ENCODE peak calls at places on chromosomes 6 and 20, in six cellular contexts. X is right lobe of liver, W is fibroblast of villous mesenchyme, C is spleen, A is SK-N-SH, L is progenitor cell of endocrine pancreas. I is an unnamed sample.

GRCh38 chr6:83615025-83615999 is 93.6 kb downstream of the SNAP91 start:
- DNase-seq in W (peak), A (peak), C (peak), L (no peak), X (no peak), I (no peak)

GRCh38 chr6:30626484-30627366 is at the start of gene ATAT1:
- DNase-seq in A (peak), C (peak), X (peak), W (peak), L (peak), I (peak)

GRCh38 chr20:5127204-5127858 is 523 bp downstream of the CDS2 start:
- DNase-seq in X (peak), L (no peak), W (peak), A (peak), C (peak), I (no peak)

GRCh38 chr6:127458817-127459216 is 372 bp downstream of the KIAA0408 start:
- DNase-seq in L (no peak), A (no peak), W (peak), X (peak), C (no peak), I (no peak)

GRCh38 chr20:17852323-17852722 is 116.3 kb downstream of the SNX5 start:
- DNase-seq in A (no peak), W (peak), X (no peak), L (no peak), C (no peak), I (no peak)

GRCh38 chr20:25007491-25008305 is 15.1 kb upstream of the APMAP start:
- DNase-seq in X (no peak), C (peak), A (no peak), W (no peak), L (no peak), I (no peak)

GRCh38 chr20:25336561-25337422 is 53.8 kb downstream of the ABHD12 start:
- DNase-seq in C (no peak), X (no peak), A (no peak), W (peak), L (no peak), I (no peak)

GRCh38 chr6:143328885-143329284 is 121.6 kb downstream of the ADAT2 start:
- DNase-seq in C (no peak), X (no peak), A (no peak), W (peak), L (no peak), I (no peak)

GRCh38 chr20:34316191-34316814 is 13.1 kb upstream of the AHCY start:
- DNase-seq in W (peak), X (no peak), C (no peak), A (no peak), L (no peak), I (no peak)

GRCh38 chr6:42981866-42982265 is 2.5 kb upstream of the PPP2R5D start:
- DNase-seq in L (no peak), C (no peak), W (no peak), X (no peak), A (no peak), I (no peak)

GRCh38 chr6:136425793-136426192 is 124.4 kb downstream of the MAP7 start:
- DNase-seq in A (no peak), L (no peak), X (no peak), W (no peak), C (no peak), I (no peak)

GRCh38 chr6:169221264-169221663 is 32.4 kb downstream of the THBS2 start:
- DNase-seq in W (no peak), C (no peak), X (no peak), L (no peak), A (peak), I (no peak)

GRCh38 chr6:176766-177165 is 115.5 kb upstream of the DUSP22 start:
- DNase-seq in X (no peak), L (no peak), W (no peak), C (no peak), A (no peak), I (no peak)

GRCh38 chr6:7684843-7685242 is 41.1 kb upstream of the BMP6 start:
- DNase-seq in W (no peak), L (no peak), C (no peak), A (no peak), X (no peak), I (no peak)

GRCh38 chr6:142551145-142551811 is 249.5 kb downstream of the ADGRG6 start:
- DNase-seq in A (no peak), W (no peak), L (no peak), X (no peak), C (no peak), I (no peak)

GRCh38 chr6:121856296-121856695 is 420.9 kb downstream of the GJA1 start:
- DNase-seq in L (no peak), A (no peak), X (no peak), C (no peak), W (peak), I (no peak)

GRCh38 chr20:32524871-32525501 is 60.1 kb downstream of the NOL4L start:
- DNase-seq in X (peak), A (peak), L (no peak), C (peak), W (no peak), I (peak)

GRCh38 chr20:33299111-33299603 is 16.1 kb downstream of the BPIFB1 start:
- DNase-seq in C (peak), X (peak), W (peak), A (peak), L (peak), I (no peak)

GRCh38 chr20:61739086-61739831 is 326.4 kb downstream of the TAF4 start:
- DNase-seq in A (no peak), C (peak), X (no peak), L (no peak), W (no peak), I (peak)

GRCh38 chr20:41095110-41095969 is 42.0 kb upstream of the PLCG1 start:
- DNase-seq in W (peak), A (peak), L (no peak), C (peak), X (peak), I (no peak)

GRCh38 chr20:30506100-30506499 is 751.4 kb upstream of the DEFB115 start:
- DNase-seq in C (no peak), X (no peak), L (no peak), A (no peak), W (no peak), I (no peak)

GRCh38 chr6:107870379-107870778 is 46.3 kb upstream of the SCML4 start:
- DNase-seq in X (no peak), L (no peak), W (peak), A (no peak), C (no peak), I (no peak)

GRCh38 chr6:7974932-7975763 is 64.6 kb upstream of the TXNDC5 start:
- DNase-seq in C (peak), X (peak), W (peak), L (no peak), A (peak), I (no peak)

GRCh38 chr6:40894962-40895799 is 143.8 kb downstream of the UNC5CL start:
- DNase-seq in C (no peak), X (peak), W (peak), L (peak), A (peak), I (no peak)

GRCh38 chr6:33621396-33622388 is 570 bp downstream of the ITPR3 start:
- DNase-seq in A (no peak), W (no peak), X (no peak), L (no peak), C (peak), I (no peak)

GRCh38 chr20:31551581-31552081 is 37.4 kb downstream of the HM13 start:
- DNase-seq in C (no peak), W (no peak), X (no peak), L (no peak), A (no peak), I (no peak)

GRCh38 chr6:23559587-23560343 is 566.2 kb upstream of the NRSN1 start:
- DNase-seq in L (no peak), A (no peak), C (no peak), W (no peak), X (peak), I (no peak)

GRCh38 chr6:14231071-14231483 is 113.5 kb downstream of the CD83 start:
- DNase-seq in C (no peak), L (no peak), X (no peak), A (no peak), W (no peak), I (no peak)

GRCh38 chr6:137964876-137965275 is 97.8 kb downstream of the TNFAIP3 start:
- DNase-seq in C (no peak), W (no peak), L (no peak), A (no peak), X (no peak), I (no peak)

GRCh38 chr20:31906001-31906400 is 35.6 kb downstream of the TTLL9 start:
- DNase-seq in A (no peak), X (no peak), L (no peak), C (no peak), W (no peak), I (no peak)

GRCh38 chr6:44188819-44189218 is 27.9 kb upstream of the MYMX start:
- DNase-seq in C (no peak), L (no peak), W (no peak), A (no peak), X (no peak), I (no peak)

GRCh38 chr6:159359581-159360264 is 190.5 kb downstream of the FNDC1 start:
- DNase-seq in X (no peak), A (no peak), W (no peak), C (no peak), L (no peak), I (no peak)

GRCh38 chr6:3755637-3756515 is 4.4 kb upstream of the PXDC1 start:
- DNase-seq in L (no peak), A (no peak), X (no peak), W (no peak), C (no peak), I (no peak)

GRCh38 chr6:144151010-144151727 is 852 bp downstream of the STX11 start:
- DNase-seq in L (no peak), C (peak), A (no peak), X (peak), W (peak), I (no peak)

GRCh38 chr6:130303436-130303835 is 62.4 kb upstream of the TMEM200A start:
- DNase-seq in L (no peak), A (no peak), X (no peak), C (no peak), W (peak), I (no peak)

GRCh38 chr6:137666202-137666774 is 172.1 kb upstream of the OLIG3 start:
- DNase-seq in L (no peak), A (no peak), W (no peak), X (no peak), C (no peak), I (no peak)

GRCh38 chr6:160167547-160168391 is 46.2 kb downstream of the SLC22A1 start:
- DNase-seq in W (no peak), L (no peak), C (no peak), X (no peak), A (no peak), I (no peak)

GRCh38 chr6:31901415-31901952 is 402 bp downstream of the ZBTB12 start:
- DNase-seq in C (peak), W (peak), X (peak), L (peak), A (peak), I (peak)

GRCh38 chr20:36792422-36792821 is 18.9 kb upstream of the DSN1 start:
- DNase-seq in L (no peak), C (no peak), W (peak), A (peak), X (no peak), I (no peak)
- TF ChIP-seq CTCF in L (peak), C (no peak), W (peak), A (peak), X (no peak), I (peak)

DNA sequence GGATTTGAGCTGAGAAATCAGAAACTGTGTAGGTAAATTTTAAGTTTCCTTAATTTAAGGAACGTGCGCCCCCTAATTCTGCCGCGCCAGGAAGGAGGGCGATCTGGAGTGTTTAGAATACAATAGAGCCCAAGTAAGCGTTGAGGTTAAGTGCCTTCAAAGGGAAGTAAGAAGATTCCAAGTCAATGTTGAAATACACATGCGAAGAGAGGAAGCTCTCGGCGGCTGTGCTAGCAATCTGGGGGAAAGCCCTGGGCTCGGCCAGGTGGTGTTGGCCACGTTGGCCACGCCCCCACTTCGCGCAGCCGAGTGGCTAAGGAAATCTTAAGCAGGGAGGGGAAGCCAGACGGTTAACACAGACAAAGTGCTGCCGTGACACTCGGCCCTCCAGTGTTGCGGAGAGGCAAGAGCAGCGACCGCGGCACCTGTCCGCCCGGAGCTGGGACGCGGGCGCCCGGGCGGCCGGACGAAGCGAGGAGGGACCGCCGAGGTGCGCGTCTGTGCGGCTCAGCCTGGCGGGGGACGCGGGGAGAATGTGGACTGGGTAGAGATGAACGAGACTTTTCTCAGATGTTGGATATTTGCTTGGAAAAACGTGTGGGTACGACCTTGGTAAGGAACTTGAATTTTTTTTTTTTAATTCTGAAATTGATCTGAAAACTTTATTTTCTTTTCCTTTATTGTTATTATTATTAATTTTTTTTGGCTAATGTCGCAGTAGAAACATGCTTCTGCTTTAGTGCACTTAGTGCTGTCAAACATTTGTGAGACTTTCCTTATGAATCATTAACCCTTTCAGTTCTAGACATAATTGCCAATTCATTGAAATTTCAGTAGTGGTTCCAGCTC is at the start of gene PRDM1:
- DNase-seq in W (peak), X (peak), C (peak), A (peak), L (peak), I (no peak)
- TF ChIP-seq CTCF in W (peak), X (peak), C (no peak), A (peak), L (peak), I (peak)

DNA sequence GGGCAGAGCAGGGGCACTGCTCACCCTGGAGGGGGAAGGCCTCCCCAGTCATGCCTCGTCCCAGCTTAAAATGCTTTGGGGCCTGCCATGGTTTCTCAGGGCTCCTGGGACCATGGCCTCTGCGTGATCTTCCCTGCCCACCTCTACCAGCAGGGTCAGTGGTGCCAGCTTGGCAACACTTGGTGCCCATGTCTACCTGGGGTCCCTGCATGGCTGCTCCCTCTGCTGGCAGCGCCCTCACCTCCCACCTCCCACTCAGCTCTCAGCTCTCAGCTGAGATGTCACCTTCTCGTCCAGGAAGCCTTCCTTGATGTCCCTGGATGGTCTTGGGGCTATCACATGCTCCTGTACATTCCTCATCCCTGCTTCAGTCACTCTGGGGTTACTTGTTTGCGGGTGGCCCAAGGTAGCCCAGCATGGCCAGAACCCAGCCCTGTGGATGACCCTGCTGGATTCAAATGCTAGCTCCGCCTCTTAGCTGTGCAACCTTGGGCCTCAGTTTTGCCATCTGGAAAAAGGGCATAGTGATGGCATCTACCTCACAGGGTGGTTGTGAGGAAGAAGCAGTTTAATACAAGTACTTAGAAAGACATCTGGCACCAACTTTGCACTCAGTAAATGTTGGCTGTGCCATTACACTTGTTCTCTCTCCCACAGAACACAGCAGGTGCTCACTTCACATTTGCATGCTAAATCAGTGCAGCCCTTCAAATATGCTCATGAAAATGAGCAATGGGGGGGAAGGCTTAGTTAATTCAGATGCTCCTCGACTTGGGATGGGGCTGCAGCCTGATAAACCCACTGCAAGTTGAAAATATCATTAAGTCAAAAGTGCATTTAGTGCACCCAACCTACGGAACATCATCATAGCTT is 53.5 kb upstream of the PTPN1 start:
- DNase-seq in A (peak), L (no peak), W (no peak), X (no peak), C (no peak), I (no peak)
- TF ChIP-seq CTCF in A (peak), L (peak), W (peak), X (peak), C (no peak), I (peak)

GRCh38 chr6:25026723-25027122 is 91.0 kb upstream of the RIPOR2 start:
- DNase-seq in C (no peak), X (no peak), W (no peak), A (no peak), L (no peak), I (no peak)
- TF ChIP-seq CTCF in C (no peak), X (no peak), W (no peak), A (no peak), L (no peak), I (peak)